ENCODE peak calls at places on chromosomes 13 and 19, in eight cellular contexts. One of them, this sample, is unnamed.

GRCh38 chr13:106569233-106570095 is 1.5 kb upstream of the ARGLU1 start:
- DNase-seq in AG10803: no peak
- DNase-seq in GM23338: no peak
- DNase-seq in psoas muscle: no peak
- DNase-seq in OCI-LY7: no peak
- DNase-seq in ascending aorta: no peak
- DNase-seq in astrocyte of the spinal cord: no peak
- DNase-seq in kidney epithelial cell: no peak
- DNase-seq in this sample: no peak

GRCh38 chr13:91042870-91043269 is 304.6 kb upstream of the MIR17HG start:
- DNase-seq in kidney epithelial cell: no peak
- DNase-seq in ascending aorta: no peak
- DNase-seq in GM23338: no peak
- DNase-seq in astrocyte of the spinal cord: no peak
- DNase-seq in AG10803: no peak
- DNase-seq in psoas muscle: no peak
- DNase-seq in OCI-LY7: no peak
- DNase-seq in this sample: no peak

GRCh38 chr13:109918179-109918651 is 131.8 kb upstream of the IRS2 start:
- DNase-seq in AG10803: peak
- DNase-seq in psoas muscle: peak
- DNase-seq in GM23338: no peak
- DNase-seq in OCI-LY7: no peak
- DNase-seq in kidney epithelial cell: no peak
- DNase-seq in ascending aorta: peak
- DNase-seq in astrocyte of the spinal cord: no peak
- DNase-seq in this sample: peak

GRCh38 chr13:22489771-22490170 is 691.0 kb upstream of the SGCG start:
- DNase-seq in psoas muscle: no peak
- DNase-seq in OCI-LY7: no peak
- DNase-seq in kidney epithelial cell: no peak
- DNase-seq in ascending aorta: no peak
- DNase-seq in GM23338: no peak
- DNase-seq in astrocyte of the spinal cord: no peak
- DNase-seq in AG10803: no peak
- DNase-seq in this sample: no peak

GRCh38 chr13:44710576-44710975 is 134.4 kb upstream of the TSC22D1 start:
- DNase-seq in AG10803: peak
- DNase-seq in GM23338: no peak
- DNase-seq in ascending aorta: no peak
- DNase-seq in OCI-LY7: no peak
- DNase-seq in psoas muscle: no peak
- DNase-seq in kidney epithelial cell: peak
- DNase-seq in astrocyte of the spinal cord: peak
- DNase-seq in this sample: peak

GRCh38 chr19:18683955-18684641 is 618 bp downstream of the CRTC1 start:
- DNase-seq in psoas muscle: no peak
- DNase-seq in ascending aorta: no peak
- DNase-seq in kidney epithelial cell: no peak
- DNase-seq in AG10803: no peak
- DNase-seq in astrocyte of the spinal cord: no peak
- DNase-seq in OCI-LY7: no peak
- DNase-seq in GM23338: no peak
- DNase-seq in this sample: no peak

GRCh38 chr19:38596057-38596981 is 21.4 kb downstream of the MAP4K1 start:
- DNase-seq in GM23338: peak
- DNase-seq in psoas muscle: peak
- DNase-seq in AG10803: no peak
- DNase-seq in ascending aorta: no peak
- DNase-seq in OCI-LY7: no peak
- DNase-seq in kidney epithelial cell: no peak
- DNase-seq in astrocyte of the spinal cord: peak
- DNase-seq in this sample: no peak

GRCh38 chr19:46739290-46739771 is 6.5 kb upstream of the FKRP start:
- DNase-seq in kidney epithelial cell: no peak
- DNase-seq in AG10803: no peak
- DNase-seq in astrocyte of the spinal cord: no peak
- DNase-seq in psoas muscle: peak
- DNase-seq in ascending aorta: no peak
- DNase-seq in OCI-LY7: no peak
- DNase-seq in GM23338: no peak
- DNase-seq in this sample: no peak

GRCh38 chr13:95083758-95084157 is 217.5 kb downstream of the ABCC4 start:
- DNase-seq in kidney epithelial cell: peak
- DNase-seq in astrocyte of the spinal cord: peak
- DNase-seq in GM23338: no peak
- DNase-seq in OCI-LY7: no peak
- DNase-seq in AG10803: peak
- DNase-seq in ascending aorta: no peak
- DNase-seq in psoas muscle: no peak
- DNase-seq in this sample: no peak

GRCh38 chr19:27720155-27720554 is 1492.8 kb downstream of the UQCRFS1 start:
- DNase-seq in astrocyte of the spinal cord: no peak
- DNase-seq in ascending aorta: no peak
- DNase-seq in GM23338: no peak
- DNase-seq in AG10803: no peak
- DNase-seq in psoas muscle: no peak
- DNase-seq in OCI-LY7: no peak
- DNase-seq in kidney epithelial cell: no peak
- DNase-seq in this sample: no peak

GRCh38 chr19:5539431-5539833 is 28.3 kb downstream of the TINCR start:
- DNase-seq in psoas muscle: no peak
- DNase-seq in GM23338: peak
- DNase-seq in AG10803: no peak
- DNase-seq in OCI-LY7: no peak
- DNase-seq in kidney epithelial cell: no peak
- DNase-seq in ascending aorta: no peak
- DNase-seq in astrocyte of the spinal cord: no peak
- DNase-seq in this sample: no peak

GRCh38 chr13:110280996-110281688 is 25.8 kb downstream of the COL4A1 start:
- DNase-seq in psoas muscle: peak
- DNase-seq in ascending aorta: peak
- DNase-seq in kidney epithelial cell: no peak
- DNase-seq in astrocyte of the spinal cord: no peak
- DNase-seq in AG10803: no peak
- DNase-seq in OCI-LY7: no peak
- DNase-seq in GM23338: no peak
- DNase-seq in this sample: no peak

GRCh38 chr13:73040968-73041580 is 17.7 kb upstream of the KLF5 start:
- DNase-seq in ascending aorta: no peak
- DNase-seq in astrocyte of the spinal cord: no peak
- DNase-seq in GM23338: no peak
- DNase-seq in psoas muscle: no peak
- DNase-seq in OCI-LY7: no peak
- DNase-seq in AG10803: no peak
- DNase-seq in kidney epithelial cell: no peak
- DNase-seq in this sample: no peak

GRCh38 chr19:47637550-47637949 is 28.6 kb downstream of the BICRA start:
- DNase-seq in OCI-LY7: no peak
- DNase-seq in astrocyte of the spinal cord: no peak
- DNase-seq in kidney epithelial cell: no peak
- DNase-seq in psoas muscle: no peak
- DNase-seq in ascending aorta: no peak
- DNase-seq in GM23338: no peak
- DNase-seq in AG10803: peak
- DNase-seq in this sample: no peak

GRCh38 chr19:13241321-13242104 is 91.3 kb downstream of the IER2 start:
- DNase-seq in astrocyte of the spinal cord: no peak
- DNase-seq in kidney epithelial cell: no peak
- DNase-seq in AG10803: no peak
- DNase-seq in GM23338: peak
- DNase-seq in OCI-LY7: peak
- DNase-seq in ascending aorta: no peak
- DNase-seq in psoas muscle: no peak
- DNase-seq in this sample: no peak

GRCh38 chr19:54620464-54620863 is 9.8 kb upstream of the LILRB1 start:
- DNase-seq in kidney epithelial cell: no peak
- DNase-seq in psoas muscle: no peak
- DNase-seq in AG10803: no peak
- DNase-seq in ascending aorta: no peak
- DNase-seq in astrocyte of the spinal cord: no peak
- DNase-seq in OCI-LY7: no peak
- DNase-seq in GM23338: no peak
- DNase-seq in this sample: no peak
- H3K4me3 ChIP-seq in kidney epithelial cell: no peak
- H3K4me3 ChIP-seq in psoas muscle: no peak
- H3K4me3 ChIP-seq in AG10803: no peak
- H3K4me3 ChIP-seq in ascending aorta: no peak
- H3K4me3 ChIP-seq in astrocyte of the spinal cord: no peak
- H3K4me3 ChIP-seq in OCI-LY7: no peak
- H3K4me3 ChIP-seq in GM23338: no peak
- H3K4me3 ChIP-seq in this sample: no peak

DNA sequence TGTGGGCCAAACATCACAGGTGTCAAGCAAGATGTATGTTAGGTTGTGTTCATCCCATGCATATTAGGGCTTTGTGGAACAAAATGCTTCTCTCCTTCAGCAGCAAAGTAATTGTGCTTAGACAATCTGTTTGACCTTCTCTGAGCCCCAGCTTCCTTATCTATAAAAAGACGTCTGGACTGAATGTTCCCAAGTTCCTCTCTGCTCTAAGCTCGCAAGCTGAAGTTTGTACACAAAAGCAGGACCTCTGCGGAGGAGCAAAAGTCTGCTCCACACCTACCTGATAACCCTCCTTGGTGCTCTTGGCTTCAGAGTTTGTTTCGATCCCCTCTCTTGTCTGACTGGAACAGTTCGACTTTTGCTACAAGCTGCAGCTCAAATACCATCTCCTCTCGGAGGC is 95.7 kb upstream of the UBL3 start:
- DNase-seq in ascending aorta: peak
- DNase-seq in GM23338: no peak
- DNase-seq in OCI-LY7: no peak
- DNase-seq in astrocyte of the spinal cord: no peak
- DNase-seq in kidney epithelial cell: no peak
- DNase-seq in AG10803: no peak
- DNase-seq in psoas muscle: no peak
- DNase-seq in this sample: no peak
- TF ChIP-seq CTCF in ascending aorta: no peak
- TF ChIP-seq CTCF in GM23338: no peak
- TF ChIP-seq CTCF in OCI-LY7: no peak
- TF ChIP-seq CTCF in astrocyte of the spinal cord: no peak
- TF ChIP-seq CTCF in kidney epithelial cell: no peak
- TF ChIP-seq CTCF in AG10803: no peak
- TF ChIP-seq CTCF in psoas muscle: no peak
- TF ChIP-seq CTCF in this sample: no peak

GRCh38 chr13:24267283-24267682 is 42.1 kb upstream of the C1QTNF9 start:
- DNase-seq in GM23338: no peak
- DNase-seq in psoas muscle: no peak
- DNase-seq in OCI-LY7: no peak
- DNase-seq in ascending aorta: no peak
- DNase-seq in AG10803: peak
- DNase-seq in kidney epithelial cell: no peak
- DNase-seq in astrocyte of the spinal cord: peak
- DNase-seq in this sample: no peak
- H3K4me3 ChIP-seq in GM23338: no peak
- H3K4me3 ChIP-seq in psoas muscle: peak
- H3K4me3 ChIP-seq in OCI-LY7: no peak
- H3K4me3 ChIP-seq in ascending aorta: peak
- H3K4me3 ChIP-seq in AG10803: peak
- H3K4me3 ChIP-seq in kidney epithelial cell: no peak
- H3K4me3 ChIP-seq in astrocyte of the spinal cord: no peak
- H3K4me3 ChIP-seq in this sample: no peak

DNA sequence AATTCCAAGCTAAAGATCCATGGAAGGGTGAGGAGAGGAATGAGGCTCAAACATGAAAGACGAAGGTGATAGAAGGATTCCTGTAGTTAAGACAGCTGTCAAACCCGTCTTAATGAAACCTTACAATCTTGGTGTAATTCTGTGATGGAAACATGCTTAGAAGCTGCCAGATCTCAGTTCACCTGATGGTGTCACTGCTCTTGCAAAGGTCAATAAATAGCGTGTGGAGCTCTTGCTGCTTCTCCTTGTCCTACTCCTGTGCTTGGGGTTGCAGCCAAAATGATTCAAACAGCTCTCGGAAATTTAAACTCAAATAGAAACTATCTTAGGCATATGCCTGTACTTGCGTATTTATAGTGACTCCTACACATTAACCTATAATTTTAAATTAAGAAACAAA is 1705.0 kb downstream of the OLFM4 start:
- DNase-seq in AG10803: no peak
- DNase-seq in kidney epithelial cell: no peak
- DNase-seq in OCI-LY7: no peak
- DNase-seq in ascending aorta: no peak
- DNase-seq in astrocyte of the spinal cord: no peak
- DNase-seq in GM23338: peak
- DNase-seq in psoas muscle: no peak
- DNase-seq in this sample: no peak
- TF ChIP-seq CTCF in AG10803: no peak
- TF ChIP-seq CTCF in kidney epithelial cell: no peak
- TF ChIP-seq CTCF in OCI-LY7: no peak
- TF ChIP-seq CTCF in ascending aorta: no peak
- TF ChIP-seq CTCF in astrocyte of the spinal cord: no peak
- TF ChIP-seq CTCF in GM23338: peak
- TF ChIP-seq CTCF in psoas muscle: no peak
- TF ChIP-seq CTCF in this sample: no peak

GRCh38 chr13:98821372-98822237 is 69.1 kb upstream of the SLC15A1 start:
- DNase-seq in ascending aorta: no peak
- DNase-seq in GM23338: peak
- DNase-seq in AG10803: peak
- DNase-seq in astrocyte of the spinal cord: peak
- DNase-seq in OCI-LY7: no peak
- DNase-seq in kidney epithelial cell: no peak
- DNase-seq in psoas muscle: no peak
- DNase-seq in this sample: no peak
- H3K4me3 ChIP-seq in ascending aorta: no peak
- H3K4me3 ChIP-seq in GM23338: no peak
- H3K4me3 ChIP-seq in AG10803: peak
- H3K4me3 ChIP-seq in astrocyte of the spinal cord: no peak
- H3K4me3 ChIP-seq in OCI-LY7: no peak
- H3K4me3 ChIP-seq in kidney epithelial cell: no peak
- H3K4me3 ChIP-seq in psoas muscle: no peak
- H3K4me3 ChIP-seq in this sample: no peak

DNA sequence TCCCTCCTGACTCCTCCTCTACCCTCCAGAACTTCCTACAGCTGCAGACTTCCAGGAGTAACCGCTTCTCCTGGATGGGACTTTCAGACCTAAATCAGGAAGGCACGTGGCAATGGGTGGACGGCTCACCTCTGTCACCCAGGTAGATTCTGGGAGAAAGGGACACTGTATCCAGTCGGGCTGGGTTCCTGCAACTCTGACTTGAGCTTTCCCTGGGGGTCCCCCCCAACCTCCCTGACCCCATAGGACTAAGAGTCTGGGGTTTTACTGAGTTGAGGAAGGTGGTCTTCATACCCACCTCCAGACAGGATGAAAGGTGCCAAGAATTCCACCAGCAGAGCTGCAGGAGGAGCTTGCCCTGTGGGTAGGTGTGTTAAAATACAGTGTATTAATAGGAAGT is 4.4 kb downstream of the CLEC4M start:
- DNase-seq in kidney epithelial cell: no peak
- DNase-seq in OCI-LY7: no peak
- DNase-seq in astrocyte of the spinal cord: no peak
- DNase-seq in GM23338: no peak
- DNase-seq in psoas muscle: no peak
- DNase-seq in ascending aorta: no peak
- DNase-seq in AG10803: no peak
- DNase-seq in this sample: no peak
- TF ChIP-seq CTCF in kidney epithelial cell: no peak
- TF ChIP-seq CTCF in OCI-LY7: no peak
- TF ChIP-seq CTCF in astrocyte of the spinal cord: no peak
- TF ChIP-seq CTCF in GM23338: no peak
- TF ChIP-seq CTCF in psoas muscle: no peak
- TF ChIP-seq CTCF in ascending aorta: no peak
- TF ChIP-seq CTCF in AG10803: no peak
- TF ChIP-seq CTCF in this sample: no peak

GRCh38 chr13:25927966-25928365 is 123.8 kb downstream of the SHISA2 start:
- DNase-seq in psoas muscle: no peak
- DNase-seq in ascending aorta: no peak
- DNase-seq in kidney epithelial cell: no peak
- DNase-seq in AG10803: no peak
- DNase-seq in astrocyte of the spinal cord: peak
- DNase-seq in OCI-LY7: no peak
- DNase-seq in GM23338: no peak
- DNase-seq in this sample: no peak
- H3K4me3 ChIP-seq in psoas muscle: no peak
- H3K4me3 ChIP-seq in ascending aorta: no peak
- H3K4me3 ChIP-seq in kidney epithelial cell: no peak
- H3K4me3 ChIP-seq in AG10803: no peak
- H3K4me3 ChIP-seq in astrocyte of the spinal cord: no peak
- H3K4me3 ChIP-seq in OCI-LY7: no peak
- H3K4me3 ChIP-seq in GM23338: no peak
- H3K4me3 ChIP-seq in this sample: no peak